ENCODE peak calls at places on chromosomes 2 and 18, in seven cellular contexts. One of them, this sample, is unnamed.

GRCh38 chr2:45494275-45494977 is 116.6 kb downstream of the SRBD1 start:
- DNase-seq in astrocyte of the spinal cord: peak
- DNase-seq in AG04450: peak
- DNase-seq in endothelial cell: peak
- DNase-seq in fibroblast of mammary gland: peak
- DNase-seq in nephron progenitor cell: peak
- DNase-seq in cardiac muscle cell: peak
- DNase-seq in this sample: peak

GRCh38 chr2:181393472-181393871 is 63.7 kb upstream of the ITGA4 start:
- DNase-seq in astrocyte of the spinal cord: peak
- DNase-seq in AG04450: no peak
- DNase-seq in endothelial cell: no peak
- DNase-seq in fibroblast of mammary gland: peak
- DNase-seq in nephron progenitor cell: no peak
- DNase-seq in cardiac muscle cell: peak
- DNase-seq in this sample: peak

GRCh38 chr2:143891879-143892308 is 628.0 kb downstream of the ZEB2 start:
- DNase-seq in astrocyte of the spinal cord: no peak
- DNase-seq in AG04450: no peak
- DNase-seq in endothelial cell: no peak
- DNase-seq in fibroblast of mammary gland: no peak
- DNase-seq in nephron progenitor cell: no peak
- DNase-seq in cardiac muscle cell: no peak
- DNase-seq in this sample: no peak

GRCh38 chr18:3625717-3626091 is 175.7 kb downstream of the TGIF1 start:
- DNase-seq in astrocyte of the spinal cord: no peak
- DNase-seq in AG04450: no peak
- DNase-seq in endothelial cell: no peak
- DNase-seq in fibroblast of mammary gland: no peak
- DNase-seq in nephron progenitor cell: no peak
- DNase-seq in cardiac muscle cell: no peak
- DNase-seq in this sample: no peak

GRCh38 chr18:37669991-37670534 is 104.5 kb upstream of the CELF4 start:
- DNase-seq in astrocyte of the spinal cord: no peak
- DNase-seq in AG04450: no peak
- DNase-seq in endothelial cell: no peak
- DNase-seq in fibroblast of mammary gland: no peak
- DNase-seq in nephron progenitor cell: no peak
- DNase-seq in cardiac muscle cell: no peak
- DNase-seq in this sample: no peak

GRCh38 chr18:47893939-47894699 is 36.3 kb downstream of the SMAD2 start:
- DNase-seq in astrocyte of the spinal cord: no peak
- DNase-seq in AG04450: no peak
- DNase-seq in endothelial cell: no peak
- DNase-seq in fibroblast of mammary gland: no peak
- DNase-seq in nephron progenitor cell: no peak
- DNase-seq in cardiac muscle cell: no peak
- DNase-seq in this sample: no peak

GRCh38 chr2:154425999-154426398 is 272.5 kb upstream of the KCNJ3 start:
- DNase-seq in astrocyte of the spinal cord: no peak
- DNase-seq in AG04450: no peak
- DNase-seq in endothelial cell: peak
- DNase-seq in fibroblast of mammary gland: no peak
- DNase-seq in nephron progenitor cell: no peak
- DNase-seq in cardiac muscle cell: no peak
- DNase-seq in this sample: no peak

GRCh38 chr2:237895544-237896506 is 36.4 kb downstream of the RAMP1 start:
- DNase-seq in astrocyte of the spinal cord: peak
- DNase-seq in AG04450: no peak
- DNase-seq in endothelial cell: no peak
- DNase-seq in fibroblast of mammary gland: no peak
- DNase-seq in nephron progenitor cell: no peak
- DNase-seq in cardiac muscle cell: no peak
- DNase-seq in this sample: peak

GRCh38 chr2:203498161-203498560 is 36.9 kb downstream of the RAPH1 start:
- DNase-seq in astrocyte of the spinal cord: peak
- DNase-seq in AG04450: peak
- DNase-seq in endothelial cell: no peak
- DNase-seq in fibroblast of mammary gland: peak
- DNase-seq in nephron progenitor cell: no peak
- DNase-seq in cardiac muscle cell: peak
- DNase-seq in this sample: peak

GRCh38 chr2:132560562-132560961 is 109.4 kb downstream of the LYPD1 start:
- DNase-seq in astrocyte of the spinal cord: no peak
- DNase-seq in AG04450: no peak
- DNase-seq in endothelial cell: no peak
- DNase-seq in fibroblast of mammary gland: no peak
- DNase-seq in nephron progenitor cell: no peak
- DNase-seq in cardiac muscle cell: no peak
- DNase-seq in this sample: no peak

GRCh38 chr2:54336136-54336976 is 80.3 kb upstream of the TSPYL6 start:
- DNase-seq in astrocyte of the spinal cord: peak
- DNase-seq in AG04450: peak
- DNase-seq in endothelial cell: no peak
- DNase-seq in fibroblast of mammary gland: peak
- DNase-seq in nephron progenitor cell: no peak
- DNase-seq in cardiac muscle cell: peak
- DNase-seq in this sample: peak

GRCh38 chr18:63157293-63158011 is 162.1 kb downstream of the BCL2 start:
- DNase-seq in astrocyte of the spinal cord: no peak
- DNase-seq in AG04450: no peak
- DNase-seq in endothelial cell: no peak
- DNase-seq in fibroblast of mammary gland: no peak
- DNase-seq in nephron progenitor cell: no peak
- DNase-seq in cardiac muscle cell: no peak
- DNase-seq in this sample: no peak

GRCh38 chr2:232141591-232141990 is 180.1 kb downstream of the DIS3L2 start:
- DNase-seq in astrocyte of the spinal cord: no peak
- DNase-seq in AG04450: no peak
- DNase-seq in endothelial cell: no peak
- DNase-seq in fibroblast of mammary gland: no peak
- DNase-seq in nephron progenitor cell: no peak
- DNase-seq in cardiac muscle cell: no peak
- DNase-seq in this sample: no peak

GRCh38 chr2:72048881-72049477 is 98.7 kb downstream of the CYP26B1 start:
- DNase-seq in astrocyte of the spinal cord: no peak
- DNase-seq in AG04450: no peak
- DNase-seq in endothelial cell: no peak
- DNase-seq in fibroblast of mammary gland: no peak
- DNase-seq in nephron progenitor cell: no peak
- DNase-seq in cardiac muscle cell: no peak
- DNase-seq in this sample: no peak

GRCh38 chr18:78542204-78542603 is 437.4 kb upstream of the SALL3 start:
- DNase-seq in astrocyte of the spinal cord: no peak
- DNase-seq in AG04450: no peak
- DNase-seq in endothelial cell: no peak
- DNase-seq in fibroblast of mammary gland: no peak
- DNase-seq in nephron progenitor cell: no peak
- DNase-seq in cardiac muscle cell: peak
- DNase-seq in this sample: no peak

GRCh38 chr2:171579481-171579880 is 57.2 kb downstream of the CYBRD1 start:
- DNase-seq in astrocyte of the spinal cord: no peak
- DNase-seq in AG04450: no peak
- DNase-seq in endothelial cell: no peak
- DNase-seq in fibroblast of mammary gland: peak
- DNase-seq in nephron progenitor cell: no peak
- DNase-seq in cardiac muscle cell: no peak
- DNase-seq in this sample: no peak

GRCh38 chr18:22847392-22847791 is 85.7 kb upstream of the RBBP8 start:
- DNase-seq in astrocyte of the spinal cord: no peak
- DNase-seq in AG04450: no peak
- DNase-seq in endothelial cell: no peak
- DNase-seq in fibroblast of mammary gland: no peak
- DNase-seq in nephron progenitor cell: no peak
- DNase-seq in cardiac muscle cell: peak
- DNase-seq in this sample: peak

GRCh38 chr18:38307919-38308318 is 742.3 kb upstream of the CELF4 start:
- DNase-seq in astrocyte of the spinal cord: no peak
- DNase-seq in AG04450: no peak
- DNase-seq in endothelial cell: no peak
- DNase-seq in fibroblast of mammary gland: no peak
- DNase-seq in nephron progenitor cell: no peak
- DNase-seq in cardiac muscle cell: no peak
- DNase-seq in this sample: no peak

GRCh38 chr18:58992301-58993231 is 127.9 kb downstream of the ZNF532 start:
- DNase-seq in astrocyte of the spinal cord: no peak
- DNase-seq in AG04450: no peak
- DNase-seq in endothelial cell: no peak
- DNase-seq in fibroblast of mammary gland: no peak
- DNase-seq in nephron progenitor cell: no peak
- DNase-seq in cardiac muscle cell: peak
- DNase-seq in this sample: peak

GRCh38 chr2:55901322-55901721 is 22.3 kb downstream of the EFEMP1 start:
- DNase-seq in astrocyte of the spinal cord: peak
- DNase-seq in AG04450: no peak
- DNase-seq in endothelial cell: no peak
- DNase-seq in fibroblast of mammary gland: peak
- DNase-seq in nephron progenitor cell: no peak
- DNase-seq in cardiac muscle cell: peak
- DNase-seq in this sample: peak

GRCh38 chr18:14025306-14025940 is 106.8 kb downstream of the ZNF519 start:
- DNase-seq in astrocyte of the spinal cord: no peak
- DNase-seq in AG04450: no peak
- DNase-seq in endothelial cell: no peak
- DNase-seq in fibroblast of mammary gland: no peak
- DNase-seq in nephron progenitor cell: no peak
- DNase-seq in cardiac muscle cell: no peak
- DNase-seq in this sample: no peak

GRCh38 chr2:236712961-236713673 is 143.5 kb downstream of the ACKR3 start:
- DNase-seq in astrocyte of the spinal cord: no peak
- DNase-seq in AG04450: no peak
- DNase-seq in endothelial cell: no peak
- DNase-seq in fibroblast of mammary gland: no peak
- DNase-seq in nephron progenitor cell: peak
- DNase-seq in cardiac muscle cell: no peak
- DNase-seq in this sample: no peak

GRCh38 chr18:55781481-55781957 is 193.5 kb upstream of the TCF4 start:
- DNase-seq in astrocyte of the spinal cord: peak
- DNase-seq in AG04450: no peak
- DNase-seq in endothelial cell: peak
- DNase-seq in fibroblast of mammary gland: peak
- DNase-seq in nephron progenitor cell: peak
- DNase-seq in cardiac muscle cell: peak
- DNase-seq in this sample: peak

DNA sequence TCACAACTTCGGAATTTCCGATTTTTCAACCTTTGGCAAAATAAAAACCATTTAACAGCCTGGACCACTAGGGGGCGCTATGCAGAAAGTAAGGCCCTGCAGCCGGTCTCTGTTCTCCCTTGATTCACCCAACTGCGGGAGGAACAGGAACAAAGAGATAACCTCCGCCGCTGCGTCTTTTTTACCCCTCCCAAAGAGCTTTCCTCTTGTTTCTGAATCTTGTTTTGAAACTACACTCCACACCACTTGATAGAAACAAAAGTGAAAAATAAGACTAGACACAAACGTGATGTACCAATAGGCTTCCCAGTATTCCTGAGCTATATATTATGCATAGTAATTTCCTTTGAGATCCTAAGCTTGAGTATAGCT is 231.2 kb downstream of the MYO3B start:
- DNase-seq in astrocyte of the spinal cord: peak
- DNase-seq in AG04450: peak
- DNase-seq in endothelial cell: peak
- DNase-seq in fibroblast of mammary gland: peak
- DNase-seq in nephron progenitor cell: peak
- DNase-seq in cardiac muscle cell: peak
- DNase-seq in this sample: peak
- TF ChIP-seq CTCF in astrocyte of the spinal cord: peak
- TF ChIP-seq CTCF in AG04450: peak
- TF ChIP-seq CTCF in endothelial cell: peak
- TF ChIP-seq CTCF in fibroblast of mammary gland: peak
- TF ChIP-seq CTCF in nephron progenitor cell: peak
- TF ChIP-seq CTCF in cardiac muscle cell: peak
- TF ChIP-seq CTCF in this sample: peak

GRCh38 chr2:160375802-160376469 is 117.7 kb downstream of the RBMS1 start:
- DNase-seq in astrocyte of the spinal cord: peak
- DNase-seq in AG04450: no peak
- DNase-seq in endothelial cell: no peak
- DNase-seq in fibroblast of mammary gland: peak
- DNase-seq in nephron progenitor cell: no peak
- DNase-seq in cardiac muscle cell: peak
- DNase-seq in this sample: peak

GRCh38 chr2:160379399-160379798 is 114.2 kb downstream of the RBMS1 start:
- DNase-seq in astrocyte of the spinal cord: peak
- DNase-seq in AG04450: peak
- DNase-seq in endothelial cell: no peak
- DNase-seq in fibroblast of mammary gland: peak
- DNase-seq in nephron progenitor cell: no peak
- DNase-seq in cardiac muscle cell: peak
- DNase-seq in this sample: peak

GRCh38 chr2:160376576-160376975 is 117.0 kb downstream of the RBMS1 start:
- DNase-seq in astrocyte of the spinal cord: peak
- DNase-seq in AG04450: no peak
- DNase-seq in endothelial cell: no peak
- DNase-seq in fibroblast of mammary gland: peak
- DNase-seq in nephron progenitor cell: no peak
- DNase-seq in cardiac muscle cell: peak
- DNase-seq in this sample: peak

GRCh38 chr2:160375037-160375436 is 118.6 kb downstream of the RBMS1 start:
- DNase-seq in astrocyte of the spinal cord: peak
- DNase-seq in AG04450: no peak
- DNase-seq in endothelial cell: no peak
- DNase-seq in fibroblast of mammary gland: peak
- DNase-seq in nephron progenitor cell: no peak
- DNase-seq in cardiac muscle cell: peak
- DNase-seq in this sample: peak

GRCh38 chr2:160377204-160377995 is 116.2 kb downstream of the RBMS1 start:
- DNase-seq in astrocyte of the spinal cord: no peak
- DNase-seq in AG04450: no peak
- DNase-seq in endothelial cell: no peak
- DNase-seq in fibroblast of mammary gland: peak
- DNase-seq in nephron progenitor cell: no peak
- DNase-seq in cardiac muscle cell: peak
- DNase-seq in this sample: peak
- TF ChIP-seq CTCF in astrocyte of the spinal cord: peak
- TF ChIP-seq CTCF in AG04450: no peak
- TF ChIP-seq CTCF in endothelial cell: no peak
- TF ChIP-seq CTCF in fibroblast of mammary gland: peak
- TF ChIP-seq CTCF in nephron progenitor cell: no peak
- TF ChIP-seq CTCF in cardiac muscle cell: no peak
- TF ChIP-seq CTCF in this sample: peak

DNA sequence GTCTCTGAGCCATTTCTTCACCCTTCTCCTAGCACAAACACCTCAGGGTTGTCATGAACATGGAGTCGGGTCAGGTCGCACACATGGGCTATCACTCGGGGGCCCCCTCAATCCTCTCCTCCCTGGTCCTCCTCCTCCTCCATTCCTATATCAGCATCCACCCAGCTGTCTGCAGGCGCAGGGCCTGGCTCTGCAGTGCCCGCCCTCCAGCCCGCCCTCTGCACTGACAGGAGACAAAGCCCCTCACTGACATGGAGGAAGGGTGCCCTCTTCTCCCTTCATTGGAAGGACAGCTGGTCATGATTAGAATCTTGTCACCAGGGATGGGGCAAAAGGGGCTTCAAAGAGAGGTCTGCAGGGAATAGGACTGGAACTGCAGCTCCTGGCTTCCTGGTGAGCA is 21.7 kb downstream of the HS1BP3 start:
- DNase-seq in astrocyte of the spinal cord: no peak
- DNase-seq in AG04450: no peak
- DNase-seq in endothelial cell: no peak
- DNase-seq in fibroblast of mammary gland: no peak
- DNase-seq in nephron progenitor cell: no peak
- DNase-seq in cardiac muscle cell: no peak
- DNase-seq in this sample: no peak
- TF ChIP-seq CTCF in astrocyte of the spinal cord: no peak
- TF ChIP-seq CTCF in AG04450: no peak
- TF ChIP-seq CTCF in endothelial cell: no peak
- TF ChIP-seq CTCF in fibroblast of mammary gland: no peak
- TF ChIP-seq CTCF in nephron progenitor cell: no peak
- TF ChIP-seq CTCF in cardiac muscle cell: no peak
- TF ChIP-seq CTCF in this sample: no peak

GRCh38 chr2:63888053-63888452 is 46.4 kb downstream of the UGP2 start:
- DNase-seq in astrocyte of the spinal cord: no peak
- DNase-seq in AG04450: no peak
- DNase-seq in endothelial cell: no peak
- DNase-seq in fibroblast of mammary gland: no peak
- DNase-seq in nephron progenitor cell: no peak
- DNase-seq in cardiac muscle cell: no peak
- DNase-seq in this sample: no peak
- TF ChIP-seq CTCF in astrocyte of the spinal cord: no peak
- TF ChIP-seq CTCF in AG04450: no peak
- TF ChIP-seq CTCF in endothelial cell: no peak
- TF ChIP-seq CTCF in fibroblast of mammary gland: no peak
- TF ChIP-seq CTCF in nephron progenitor cell: no peak
- TF ChIP-seq CTCF in cardiac muscle cell: no peak
- TF ChIP-seq CTCF in this sample: no peak